ENCODE peak calls at places on chromosomes 12 and 14, in six cellular contexts. D, E, O, J, I and N are unnamed samples.

GRCh38 chr14:66405158-66405557 is 81.0 kb upstream of the CCDC196 start:
- DNase-seq in O (peak), D (no peak), I (no peak), E (no peak), J (no peak), N (peak)

GRCh38 chr14:96037891-96038557 is 1.1 kb upstream of the C14orf132 start:
- DNase-seq in O (no peak), E (no peak), J (no peak), D (peak), I (no peak), N (no peak)

GRCh38 chr12:18723752-18724151 is 14.1 kb downstream of the PLCZ1 start:
- DNase-seq in E (no peak), I (no peak), J (no peak), D (peak), O (no peak), N (peak)

GRCh38 chr12:80186727-80187217 is 87.4 kb downstream of the OTOGL start:
- DNase-seq in D (peak), J (peak), I (peak), E (peak), O (peak), N (peak)

GRCh38 chr14:99754141-99755067 is 38.8 kb upstream of the EML1 start:
- DNase-seq in J (no peak), I (no peak), E (peak), D (no peak), O (no peak), N (no peak)

GRCh38 chr12:108838194-108839010 is 19.0 kb downstream of the SSH1 start:
- DNase-seq in J (peak), E (peak), I (peak), O (peak), D (peak), N (peak)

GRCh38 chr14:85063747-85064146 is 466.2 kb upstream of the FLRT2 start:
- DNase-seq in J (no peak), I (no peak), E (no peak), O (no peak), D (no peak), N (no peak)

GRCh38 chr14:60665178-60665555 is 15.9 kb upstream of the SIX1 start:
- DNase-seq in O (no peak), J (peak), D (no peak), E (no peak), I (no peak), N (no peak)

GRCh38 chr14:51616724-51617409 is 34.8 kb upstream of the FRMD6 start:
- DNase-seq in D (peak), J (peak), I (no peak), E (peak), O (no peak), N (no peak)

DNA sequence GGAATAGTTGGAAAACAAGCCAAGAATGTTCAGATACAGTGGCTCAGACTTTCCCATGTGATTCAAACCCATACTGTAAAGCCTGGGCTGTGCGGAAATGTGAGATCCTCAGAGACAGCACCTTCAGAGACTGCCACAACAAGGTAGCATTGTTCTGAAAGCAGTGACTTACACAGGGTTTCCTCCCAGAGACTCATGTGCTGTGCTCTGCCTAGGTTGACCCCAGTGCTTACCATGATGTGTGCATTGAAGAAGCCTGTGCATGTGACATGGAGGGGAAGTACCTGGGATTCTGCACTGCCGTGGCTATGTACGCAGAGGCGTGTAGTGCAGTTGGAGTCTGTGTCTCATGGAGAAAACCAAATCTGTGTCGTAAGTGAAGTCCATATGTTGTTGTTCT is 219.4 kb downstream of the LRRK2 start:
- DNase-seq in O (peak), J (no peak), I (no peak), E (no peak), D (no peak), N (no peak)
- TF ChIP-seq POLR2A in O (no peak), J (no peak), I (no peak), E (no peak), D (no peak), N (no peak)

GRCh38 chr14:63193236-63193635 is 11.0 kb upstream of the RHOJ start:
- DNase-seq in D (no peak), I (no peak), E (no peak), O (no peak), J (no peak), N (no peak)

GRCh38 chr14:63186453-63186852 is 17.8 kb upstream of the RHOJ start:
- DNase-seq in I (no peak), J (no peak), D (no peak), E (peak), O (no peak), N (no peak)

DNA sequence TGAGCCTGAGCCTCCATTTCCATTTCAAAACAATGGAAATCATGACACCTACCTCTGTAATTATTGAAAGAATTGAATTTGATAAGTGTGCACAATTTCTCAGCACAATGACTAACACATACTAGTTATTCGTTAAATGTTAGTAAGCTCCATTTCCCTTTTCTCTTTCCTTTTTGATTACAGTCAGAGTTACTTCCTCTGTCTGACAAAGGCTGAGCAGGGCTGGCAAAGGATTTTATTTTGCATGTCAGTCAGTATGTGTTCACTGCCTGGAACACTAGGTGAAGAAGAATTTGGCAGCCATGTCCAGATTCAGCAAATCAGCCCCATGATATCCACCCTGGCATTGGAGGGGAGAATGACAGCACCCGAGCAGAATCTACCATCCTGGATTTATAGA is 12.2 kb upstream of the RHOJ start:
- DNase-seq in I (no peak), E (peak), J (no peak), O (no peak), D (no peak), N (no peak)
- TF ChIP-seq MYC in I (no peak), E (no peak), J (no peak), O (no peak), D (no peak), N (no peak)

DNA sequence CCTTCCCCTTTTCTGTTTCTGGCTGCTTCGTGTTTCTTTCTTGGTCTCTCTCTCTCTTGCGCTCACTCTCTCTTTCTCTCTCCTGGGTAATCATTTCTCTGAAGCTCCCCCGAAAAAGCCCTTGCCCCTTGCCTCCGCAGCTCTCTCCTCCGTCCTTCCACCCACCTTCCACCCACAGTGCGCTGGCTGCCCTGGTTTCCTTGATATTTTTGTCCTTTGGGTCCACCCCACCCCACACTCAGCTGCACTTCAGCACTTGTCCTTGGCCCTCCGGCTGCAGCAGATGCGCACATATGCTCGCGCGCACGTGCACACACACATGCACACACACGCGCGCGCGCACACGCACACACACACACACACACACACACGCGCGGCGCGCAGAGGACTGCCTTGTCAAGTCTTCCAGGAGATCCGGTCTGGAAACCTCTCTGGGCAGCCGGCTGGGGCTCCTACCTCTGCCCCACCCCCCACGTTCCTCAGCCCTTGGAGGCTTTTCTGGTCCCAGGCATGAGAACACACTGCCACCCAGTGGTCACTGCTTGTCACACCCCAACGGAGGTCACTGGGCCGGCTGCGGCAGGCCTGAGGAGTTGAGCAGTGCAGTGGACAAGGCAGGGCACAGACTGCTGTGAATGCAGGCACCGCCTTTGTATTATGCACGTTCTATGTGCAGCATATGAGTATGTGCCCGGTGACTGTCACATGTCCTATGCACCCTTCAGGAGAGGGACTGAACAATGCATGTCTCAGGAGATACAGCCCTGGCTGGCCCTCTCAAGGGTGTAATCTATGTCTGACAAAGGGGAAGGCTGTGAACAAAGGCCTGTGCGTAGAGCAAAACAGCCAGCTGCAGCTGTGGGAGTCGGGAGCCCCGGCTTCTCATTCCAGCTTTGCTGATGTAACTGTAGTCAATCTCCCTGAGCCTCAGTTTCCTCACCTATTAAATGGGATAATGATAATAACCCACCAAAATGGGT is 6.5 kb downstream of the LAG3 start:
- DNase-seq in E (peak), O (peak), J (peak), D (peak), I (peak), N (peak)
- TF ChIP-seq POLR2A in E (peak), O (peak), J (peak), D (no peak), I (peak), N (peak)

GRCh38 chr12:13177896-13178295 is 18.6 kb upstream of the EMP1 start:
- DNase-seq in O (no peak), J (no peak), D (no peak), E (no peak), I (no peak), N (no peak)

GRCh38 chr12:13179159-13180074 is 17.1 kb upstream of the EMP1 start:
- DNase-seq in I (no peak), J (no peak), O (no peak), E (no peak), D (peak), N (peak)

GRCh38 chr12:13176257-13176656 is 20.3 kb upstream of the EMP1 start:
- DNase-seq in O (no peak), I (no peak), J (no peak), E (no peak), D (no peak), N (no peak)

GRCh38 chr12:13177373-13177772 is 19.2 kb upstream of the EMP1 start:
- DNase-seq in J (no peak), I (no peak), E (no peak), O (no peak), D (no peak), N (no peak)

GRCh38 chr12:13178568-13179158 is 17.9 kb upstream of the EMP1 start:
- DNase-seq in I (no peak), D (no peak), E (no peak), O (no peak), J (no peak), N (no peak)
- TF ChIP-seq MYC in I (no peak), D (no peak), E (no peak), O (no peak), J (no peak), N (no peak)

DNA sequence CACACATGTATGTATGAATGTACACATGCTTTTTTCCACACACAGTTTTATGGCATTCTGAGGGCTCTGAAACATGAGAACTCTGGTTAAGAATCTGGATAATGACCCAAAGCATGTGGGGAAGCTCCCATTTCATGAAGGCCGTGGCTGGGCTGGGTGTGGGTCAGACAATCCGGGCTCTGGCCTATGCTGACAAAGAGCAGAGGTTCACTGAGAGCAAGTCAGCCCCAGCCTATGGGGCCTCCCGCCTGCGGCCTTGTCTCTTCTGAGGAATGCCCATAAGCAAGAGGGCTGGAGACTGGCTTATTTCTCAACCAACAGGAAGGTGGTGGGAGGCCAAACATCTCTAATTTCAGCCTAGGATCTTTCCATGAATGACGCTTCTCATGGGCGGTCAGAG is 8.5 kb downstream of the MYH6 start:
- DNase-seq in J (no peak), D (no peak), E (no peak), O (no peak), I (no peak), N (no peak)
- TF ChIP-seq POLR2A in J (no peak), D (no peak), E (no peak), O (no peak), I (no peak), N (no peak)